ENCODE peak calls at places on chromosomes 3 and 15, in nine cellular contexts. W is left ventricle myocardium inferior, I is NCI-H1092 treated with DMSO at 0.1 percent for 48 hours, R is NCI-H2171, B is WERI-Rb-1, Y is anterior cingulate cortex, E is right lobe of liver, D is T-cell, Q is MCF 10A. M is an unnamed sample.

GRCh38 chr15:73923488-73924164 is 2.6 kb upstream of the LOXL1 start:
- DNase-seq in W (peak; percentile 14), I (no peak), R (no peak), B (peak; percentile 52), Y (no peak), E (no peak), D (no peak), Q (no peak), M (no peak)

GRCh38 chr15:35394416-35394815 is 151.5 kb downstream of the DPH6 start:
- DNase-seq in W (no peak), I (no peak), R (no peak), B (no peak), Y (no peak), E (no peak), D (no peak), Q (no peak), M (no peak)

GRCh38 chr15:73599934-73600333 is 33.3 kb downstream of the NPTN start:
- DNase-seq in W (no peak), I (no peak), R (no peak), B (no peak), Y (no peak), E (no peak), D (no peak), Q (peak; percentile 38), M (no peak)

GRCh38 chr3:30222436-30222835 is 384.0 kb upstream of the TGFBR2 start:
- DNase-seq in W (no peak), I (no peak), R (no peak), B (no peak), Y (no peak), E (no peak), D (no peak), Q (peak; percentile 24), M (no peak)

GRCh38 chr3:186510374-186511079 is 33.7 kb downstream of the CRYGS start:
- DNase-seq in W (no peak), I (no peak), R (no peak), B (no peak), Y (no peak), E (no peak), D (no peak), Q (no peak), M (no peak)

GRCh38 chr3:144259267-144259666 is 287.6 kb downstream of the DIPK2A start:
- DNase-seq in W (no peak), I (no peak), R (no peak), B (no peak), Y (no peak), E (no peak), D (no peak), Q (no peak), M (no peak)

GRCh38 chr3:125684199-125684598 is 88.9 kb upstream of the OSBPL11 start:
- DNase-seq in W (no peak), I (no peak), R (no peak), B (peak; percentile 74), Y (no peak), E (no peak), D (no peak), Q (peak; percentile 5), M (peak; percentile 19)

GRCh38 chr15:28880680-28881079 is 5.1 kb upstream of the APBA2 start:
- DNase-seq in W (no peak), I (peak; percentile 7), R (no peak), B (no peak), Y (no peak), E (no peak), D (no peak), Q (no peak), M (no peak)

GRCh38 chr3:176490357-176490756 is 706.9 kb downstream of the TBL1XR1 start:
- DNase-seq in W (no peak), I (no peak), R (no peak), B (no peak), Y (no peak), E (no peak), D (no peak), Q (no peak), M (no peak)

GRCh38 chr3:44289882-44290462 is 48.3 kb downstream of the TOPAZ1 start:
- DNase-seq in W (no peak), I (no peak), R (no peak), B (no peak), Y (no peak), E (no peak), D (no peak), Q (no peak), M (no peak)

GRCh38 chr3:194472290-194472920 is 14.4 kb downstream of the ATP13A3 start:
- DNase-seq in W (no peak), I (peak; percentile 58), R (peak; percentile 23), B (no peak), Y (no peak), E (no peak), D (peak; percentile 14), Q (peak; percentile 71), M (peak; percentile 51)

GRCh38 chr15:45795487-45796069 is 160.7 kb downstream of the SQOR start:
- DNase-seq in W (no peak), I (peak; percentile 79), R (peak; percentile 66), B (peak; percentile 62), Y (no peak), E (no peak), D (no peak), Q (peak; percentile 70), M (peak; percentile 82)

GRCh38 chr15:100517820-100518219 is 10.9 kb downstream of the CERS3 start:
- DNase-seq in W (no peak), I (no peak), R (no peak), B (no peak), Y (no peak), E (no peak), D (no peak), Q (no peak), M (no peak)